ENCODE peak calls at places on chromosome 4, in eight cellular contexts. O, Z, T, F, I, X, B and G are unnamed samples.

GRCh38 chr4:88792821-88793220 is 95.2 kb upstream of the NAP1L5 start:
- DNase-seq in O (no peak), I (no peak), T (no peak), X (no peak), Z (no peak), F (no peak), B (no peak), G (no peak)

GRCh38 chr4:187070740-187071139 is 347.1 kb upstream of the FAT1 start:
- DNase-seq in B (no peak), F (no peak), X (no peak), I (no peak), Z (no peak), O (no peak), T (no peak), G (no peak)

GRCh38 chr4:124060261-124060918 is 652.1 kb downstream of the ANKRD50 start:
- DNase-seq in X (peak; percentile 47), F (no peak), T (no peak), B (peak; percentile 70), I (no peak), Z (peak; percentile 27), O (peak; percentile 88), G (no peak)

GRCh38 chr4:186920486-186920885 is 196.8 kb upstream of the FAT1 start:
- DNase-seq in X (no peak), B (no peak), I (no peak), O (no peak), T (no peak), F (no peak), Z (no peak), G (no peak)

GRCh38 chr4:123444298-123444731 is 47.7 kb downstream of the SPRY1 start:
- DNase-seq in F (no peak), O (no peak), X (peak; percentile 25), T (no peak), Z (no peak), I (no peak), B (no peak), G (no peak)

GRCh38 chr4:1260418-1261106 is 11.6 kb upstream of the CTBP1 start:
- DNase-seq in Z (no peak), I (no peak), O (no peak), B (no peak), X (no peak), T (no peak), F (peak; percentile 61), G (no peak)

GRCh38 chr4:8148159-8148558 is 10.5 kb downstream of the ABLIM2 start:
- DNase-seq in B (no peak), I (no peak), X (no peak), T (no peak), Z (no peak), O (no peak), F (no peak), G (no peak)

GRCh38 chr4:20538922-20539321 is 161.3 kb upstream of the PACRGL start:
- DNase-seq in Z (no peak), I (no peak), O (no peak), T (no peak), X (no peak), B (no peak), F (no peak), G (no peak)

GRCh38 chr4:26061248-26061986 is 147.4 kb downstream of the SMIM20 start:
- DNase-seq in T (no peak), X (peak; percentile 56), O (no peak), B (no peak), F (no peak), Z (no peak), I (peak; percentile 63), G (no peak)

GRCh38 chr4:2259541-2260267 is 2.2 kb downstream of the MXD4 start:
- DNase-seq in T (no peak), Z (peak; percentile 21), F (peak; percentile 78), O (peak; percentile 68), B (peak; percentile 58), I (no peak), X (peak; percentile 20), G (no peak)

GRCh38 chr4:105659190-105659589 is 49.3 kb downstream of the INTS12 start:
- DNase-seq in B (no peak), T (no peak), I (no peak), Z (no peak), X (no peak), O (no peak), F (no peak), G (no peak)

GRCh38 chr4:117135634-117136354 is 50.4 kb upstream of the TRAM1L1 start:
- DNase-seq in Z (no peak), I (no peak), B (no peak), F (no peak), X (no peak), O (no peak), T (no peak), G (no peak)

GRCh38 chr4:57157611-57158137 is 47.5 kb upstream of the IGFBP7 start:
- DNase-seq in X (no peak), F (no peak), T (no peak), O (no peak), Z (no peak), B (no peak), I (no peak), G (no peak)

GRCh38 chr4:78599931-78600375 is 48.4 kb downstream of the ANXA3 start:
- DNase-seq in X (no peak), T (no peak), B (no peak), O (no peak), F (no peak), I (no peak), Z (no peak), G (no peak)

GRCh38 chr4:8144359-8144758 is 14.3 kb downstream of the ABLIM2 start:
- DNase-seq in F (no peak), X (no peak), Z (no peak), O (no peak), I (no peak), B (no peak), T (no peak), G (no peak)

GRCh38 chr4:137471895-137472294 is 60.4 kb downstream of the PCDH18 start:
- DNase-seq in B (no peak), X (no peak), O (no peak), T (no peak), F (no peak), I (no peak), Z (no peak), G (no peak)

GRCh38 chr4:160370046-160370445 is 1267.2 kb downstream of the RAPGEF2 start:
- DNase-seq in B (no peak), I (no peak), T (no peak), X (no peak), O (no peak), Z (no peak), F (no peak), G (no peak)

GRCh38 chr4:151806511-151806927 is 45.7 kb upstream of the GATB start:
- DNase-seq in Z (no peak), B (no peak), T (no peak), O (no peak), F (no peak), X (no peak), I (no peak), G (no peak)

GRCh38 chr4:89847571-89848325 is 10.8 kb upstream of the SNCA start:
- DNase-seq in Z (no peak), I (no peak), X (no peak), T (no peak), F (no peak), O (no peak), B (no peak), G (no peak)

DNA sequence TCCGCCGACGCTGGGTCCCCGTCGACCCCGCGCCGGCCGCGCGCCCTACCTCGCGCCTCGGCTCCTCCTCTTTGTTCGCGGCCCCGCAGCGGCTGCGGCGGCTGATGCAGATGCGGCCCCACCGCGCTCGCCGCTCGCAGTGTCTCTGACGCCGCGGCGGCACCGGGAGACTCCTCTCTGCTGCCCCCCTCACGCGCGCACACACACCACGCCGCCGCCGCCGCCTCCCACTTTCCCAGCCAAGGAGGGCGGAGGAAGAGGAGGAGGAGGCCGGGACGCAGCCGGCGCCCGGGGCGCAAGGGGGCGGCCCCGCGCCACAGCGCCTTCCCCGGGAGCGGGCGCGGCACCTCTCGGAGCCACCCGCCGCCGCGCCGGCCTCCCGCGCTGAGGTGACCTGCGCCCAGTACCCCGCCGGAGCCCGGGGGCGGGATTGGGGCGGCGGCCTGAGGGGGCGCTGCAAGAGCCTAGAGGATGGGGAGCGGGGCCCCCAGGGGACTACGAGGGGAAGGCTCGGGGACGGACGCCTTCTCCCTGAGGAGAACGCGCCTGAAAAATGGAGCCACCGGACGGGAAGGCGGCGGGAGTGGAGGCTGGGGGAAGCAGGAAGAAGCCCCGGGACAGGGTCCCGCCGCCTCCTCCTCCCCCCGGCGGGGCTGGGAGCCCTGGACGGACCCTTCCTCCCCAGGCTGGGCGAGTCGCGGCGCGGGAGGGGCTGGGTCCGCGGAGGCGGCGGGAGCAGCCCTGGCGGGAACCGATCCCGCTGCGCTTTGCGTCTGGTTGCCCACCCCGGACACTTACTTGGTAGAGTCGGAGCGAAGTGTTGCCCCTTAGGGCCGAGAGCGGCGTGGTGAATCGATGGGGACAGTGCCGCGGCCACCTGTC is at the start of gene SH3RF1:
- DNase-seq in B (peak; percentile 90), I (no peak), T (peak; percentile 63), F (peak; percentile 89), X (peak; percentile 88), O (peak; percentile 95), Z (peak; percentile 90), G (peak; percentile 60)
- TF ChIP-seq POLR2A in B (no peak), I (peak; percentile 58), T (no peak), F (no peak), X (no peak), O (peak; percentile 74), Z (no peak), G (no peak)

GRCh38 chr4:177079327-177079726 is 230.3 kb upstream of the NEIL3 start:
- DNase-seq in T (no peak), B (no peak), F (no peak), X (no peak), O (no peak), I (no peak), Z (no peak), G (no peak)

GRCh38 chr4:177077572-177077971 is 232.1 kb upstream of the NEIL3 start:
- DNase-seq in I (no peak), B (no peak), T (no peak), X (no peak), O (no peak), F (no peak), Z (no peak), G (no peak)

GRCh38 chr4:177077095-177077494 is 232.6 kb upstream of the NEIL3 start:
- DNase-seq in I (no peak), Z (no peak), T (no peak), X (no peak), O (no peak), B (no peak), F (no peak), G (no peak)

GRCh38 chr4:177080388-177080787 is 229.3 kb upstream of the NEIL3 start:
- DNase-seq in O (no peak), Z (no peak), F (no peak), X (no peak), T (no peak), B (no peak), I (no peak), G (no peak)
- TF ChIP-seq POLR2AphosphoS5 in O (no peak), Z (no peak), F (no peak), X (no peak), T (no peak), B (no peak), I (no peak), G (no peak)

GRCh38 chr4:184287697-184288255 is 70.1 kb upstream of the ENPP6 start:
- DNase-seq in I (no peak), F (no peak), T (no peak), X (peak; percentile 81), B (no peak), O (no peak), Z (peak; percentile 74), G (no peak)
- TF ChIP-seq POLR2A in I (no peak), F (no peak), T (no peak), X (no peak), B (no peak), O (no peak), Z (no peak), G (peak; percentile 52)

GRCh38 chr4:118348886-118349285 is 3.9 kb downstream of the PRSS12 start:
- DNase-seq in T (no peak), Z (no peak), I (no peak), B (no peak), X (peak; percentile 59), F (no peak), O (no peak), G (no peak)
- TF ChIP-seq POLR2AphosphoS5 in T (no peak), Z (no peak), I (no peak), B (no peak), X (no peak), F (no peak), O (no peak), G (no peak)